ENCODE peak calls at places on chromosome 13, in six cellular contexts. One of them, this sample, is unnamed.

GRCh38 chr13:95641961-95642621 is 2.4 kb downstream of the DZIP1 start:
- DNase-seq in H9: peak; percentile 76
- DNase-seq in neuronal stem cell: peak; percentile 6
- DNase-seq in IMR-90: peak; percentile 43
- DNase-seq in H1: no peak
- DNase-seq in mesenchymal stem cell: peak; percentile 59
- DNase-seq in this sample: peak; percentile 14

GRCh38 chr13:50116430-50116973 is 101.3 kb downstream of the KCNRG start:
- DNase-seq in neuronal stem cell: no peak
- DNase-seq in mesenchymal stem cell: no peak
- DNase-seq in H1: no peak
- DNase-seq in H9: no peak
- DNase-seq in IMR-90: peak; percentile 19
- DNase-seq in this sample: peak; percentile 6

GRCh38 chr13:112444001-112444311 is 67.8 kb downstream of the SPACA7 start:
- DNase-seq in H1: peak; percentile 64
- DNase-seq in H9: peak; percentile 90
- DNase-seq in IMR-90: peak; percentile 42
- DNase-seq in mesenchymal stem cell: peak; percentile 26
- DNase-seq in neuronal stem cell: peak; percentile 79
- DNase-seq in this sample: peak; percentile 76

GRCh38 chr13:108572782-108573211 is 56.6 kb upstream of the MYO16 start:
- DNase-seq in H1: no peak
- DNase-seq in neuronal stem cell: no peak
- DNase-seq in H9: no peak
- DNase-seq in mesenchymal stem cell: no peak
- DNase-seq in IMR-90: no peak
- DNase-seq in this sample: no peak

GRCh38 chr13:26557051-26557392 is 461 bp upstream of the WASF3 start:
- DNase-seq in neuronal stem cell: no peak
- DNase-seq in H9: no peak
- DNase-seq in H1: no peak
- DNase-seq in IMR-90: no peak
- DNase-seq in mesenchymal stem cell: no peak
- DNase-seq in this sample: no peak

GRCh38 chr13:105087941-105088340 is 1447.5 kb downstream of the EFNB2 start:
- DNase-seq in mesenchymal stem cell: no peak
- DNase-seq in H1: peak; percentile 19
- DNase-seq in neuronal stem cell: no peak
- DNase-seq in IMR-90: no peak
- DNase-seq in H9: no peak
- DNase-seq in this sample: peak; percentile 0

GRCh38 chr13:46934749-46935148 is 37.9 kb upstream of the HTR2A start:
- DNase-seq in H9: no peak
- DNase-seq in mesenchymal stem cell: no peak
- DNase-seq in IMR-90: no peak
- DNase-seq in H1: no peak
- DNase-seq in neuronal stem cell: no peak
- DNase-seq in this sample: no peak

GRCh38 chr13:112891477-112892401 is 77.3 kb upstream of the MCF2L start:
- DNase-seq in mesenchymal stem cell: no peak
- DNase-seq in neuronal stem cell: peak; percentile 76
- DNase-seq in H1: no peak
- DNase-seq in H9: peak; percentile 63
- DNase-seq in IMR-90: no peak
- DNase-seq in this sample: no peak

GRCh38 chr13:50156140-50156539 is 140.9 kb downstream of the KCNRG start:
- DNase-seq in neuronal stem cell: no peak
- DNase-seq in H9: no peak
- DNase-seq in H1: no peak
- DNase-seq in mesenchymal stem cell: peak; percentile 84
- DNase-seq in IMR-90: peak; percentile 78
- DNase-seq in this sample: peak; percentile 49

GRCh38 chr13:75180805-75181455 is 301.0 kb downstream of the TBC1D4 start:
- DNase-seq in H1: no peak
- DNase-seq in H9: no peak
- DNase-seq in mesenchymal stem cell: peak; percentile 18
- DNase-seq in IMR-90: peak; percentile 50
- DNase-seq in neuronal stem cell: no peak
- DNase-seq in this sample: peak; percentile 33

GRCh38 chr13:75178436-75178835 is 303.5 kb downstream of the TBC1D4 start:
- DNase-seq in H9: no peak
- DNase-seq in IMR-90: no peak
- DNase-seq in mesenchymal stem cell: no peak
- DNase-seq in H1: no peak
- DNase-seq in neuronal stem cell: no peak
- DNase-seq in this sample: no peak

GRCh38 chr13:75186384-75186783 is 295.6 kb downstream of the TBC1D4 start:
- DNase-seq in H9: no peak
- DNase-seq in mesenchymal stem cell: peak; percentile 12
- DNase-seq in IMR-90: no peak
- DNase-seq in neuronal stem cell: no peak
- DNase-seq in H1: no peak
- DNase-seq in this sample: no peak

GRCh38 chr13:75181906-75182305 is 300.1 kb downstream of the TBC1D4 start:
- DNase-seq in H1: no peak
- DNase-seq in mesenchymal stem cell: peak; percentile 12
- DNase-seq in H9: no peak
- DNase-seq in IMR-90: peak; percentile 76
- DNase-seq in neuronal stem cell: no peak
- DNase-seq in this sample: peak; percentile 65
- H3K14ac ChIP-seq in H1: no peak overlapping the region
- H3K14ac ChIP-seq in mesenchymal stem cell: no peak overlapping the region
- H3K14ac ChIP-seq in H9: no peak overlapping the region
- H3K14ac ChIP-seq in IMR-90: no peak overlapping the region
- H3K14ac ChIP-seq in neuronal stem cell: no peak overlapping the region
- H3K14ac ChIP-seq in this sample: no peak overlapping the region

DNA sequence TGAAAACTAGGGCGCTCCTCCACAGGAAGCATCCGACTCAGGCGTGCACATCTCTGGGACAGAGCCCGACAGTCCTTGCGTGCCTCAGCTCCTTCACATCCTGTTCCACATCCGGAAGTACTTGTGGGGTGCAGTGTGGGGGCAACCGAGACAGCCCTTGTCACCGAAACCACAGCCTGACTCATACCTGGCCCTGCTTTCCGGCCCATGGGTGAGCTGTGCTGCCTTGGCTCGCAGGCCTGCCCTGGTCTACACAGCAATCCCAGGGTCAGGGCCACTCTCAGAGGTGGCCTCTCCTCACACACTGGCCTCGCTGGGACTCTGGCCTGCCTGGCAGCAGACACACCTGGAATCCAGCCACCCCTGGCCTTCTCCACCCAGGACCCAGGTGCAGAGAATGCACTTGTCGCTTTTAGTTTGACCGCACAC is 100.4 kb downstream of the STK24 start:
- DNase-seq in mesenchymal stem cell: peak; percentile 98
- DNase-seq in IMR-90: peak; percentile 92
- DNase-seq in neuronal stem cell: no peak
- DNase-seq in H9: peak; percentile 77
- DNase-seq in H1: no peak
- DNase-seq in this sample: peak; percentile 13
- H2BK5ac ChIP-seq in mesenchymal stem cell: no peak overlapping the region
- H2BK5ac ChIP-seq in IMR-90: peak overlapping the region; percentile 77
- H2BK5ac ChIP-seq in neuronal stem cell: no peak overlapping the region
- H2BK5ac ChIP-seq in H9: no peak overlapping the region
- H2BK5ac ChIP-seq in H1: peak overlapping the region; percentile 69
- H2BK5ac ChIP-seq in this sample: peak overlapping the region; percentile 21

DNA sequence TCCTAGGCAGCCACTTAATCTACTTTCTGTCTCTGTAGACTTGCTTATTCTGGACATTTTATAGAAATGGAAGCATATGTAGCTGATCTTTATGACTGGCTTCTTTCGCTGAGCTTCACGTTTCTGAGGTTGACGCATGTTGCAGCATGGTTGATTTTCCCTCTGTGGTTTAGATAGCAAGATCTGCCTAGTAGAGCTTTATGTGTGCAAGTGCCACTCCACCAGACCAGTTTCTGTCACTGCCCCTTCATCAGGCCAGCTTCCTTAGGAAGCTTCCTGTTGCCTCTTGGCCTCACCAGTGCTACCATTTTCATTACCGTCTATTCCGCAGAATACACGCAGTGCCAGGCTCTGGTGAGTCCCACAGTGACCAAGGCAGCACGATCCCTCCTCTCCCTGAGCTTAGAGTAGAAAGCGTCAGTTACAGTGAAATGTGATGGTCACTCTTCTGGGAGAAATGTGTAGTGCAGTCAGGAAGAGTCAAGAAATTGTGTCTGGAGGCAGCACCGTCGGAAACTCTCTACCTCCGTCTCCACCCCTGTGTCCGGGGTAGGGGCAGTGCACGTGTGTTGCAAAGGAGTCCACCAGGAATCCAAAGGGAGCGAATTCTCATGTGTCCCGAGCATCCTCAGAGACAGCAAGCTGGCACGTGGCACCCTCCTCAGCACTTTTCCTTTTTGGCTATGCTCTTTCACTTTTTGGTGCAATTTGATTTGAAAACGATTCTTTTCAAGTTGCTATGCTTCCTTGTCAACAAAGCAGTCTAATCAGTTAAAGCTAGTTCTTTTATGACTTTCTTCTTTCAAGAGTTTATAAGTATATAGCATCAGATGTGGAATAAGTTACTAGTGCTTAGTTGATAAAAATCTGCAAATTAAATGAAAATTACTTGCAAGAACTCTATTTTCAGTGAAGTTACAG is 45.4 kb upstream of the GPR183 start:
- DNase-seq in H1: no peak
- DNase-seq in IMR-90: no peak
- DNase-seq in H9: no peak
- DNase-seq in mesenchymal stem cell: no peak
- DNase-seq in neuronal stem cell: no peak
- DNase-seq in this sample: peak; percentile 8
- H3K14ac ChIP-seq in H1: no peak overlapping the region
- H3K14ac ChIP-seq in IMR-90: no peak overlapping the region
- H3K14ac ChIP-seq in H9: no peak overlapping the region
- H3K14ac ChIP-seq in mesenchymal stem cell: no peak overlapping the region
- H3K14ac ChIP-seq in neuronal stem cell: no peak overlapping the region
- H3K14ac ChIP-seq in this sample: no peak overlapping the region

GRCh38 chr13:48588120-48588519 is 55.2 kb upstream of the RCBTB2 start:
- DNase-seq in neuronal stem cell: no peak
- DNase-seq in H1: no peak
- DNase-seq in IMR-90: no peak
- DNase-seq in mesenchymal stem cell: no peak
- DNase-seq in H9: no peak
- DNase-seq in this sample: no peak

GRCh38 chr13:48583859-48584311 is 51.0 kb upstream of the RCBTB2 start:
- DNase-seq in H1: no peak
- DNase-seq in IMR-90: no peak
- DNase-seq in neuronal stem cell: no peak
- DNase-seq in mesenchymal stem cell: no peak
- DNase-seq in H9: no peak
- DNase-seq in this sample: no peak

GRCh38 chr13:48585456-48585840 is 52.6 kb upstream of the RCBTB2 start:
- DNase-seq in H9: no peak
- DNase-seq in mesenchymal stem cell: no peak
- DNase-seq in IMR-90: no peak
- DNase-seq in H1: no peak
- DNase-seq in neuronal stem cell: peak; percentile 43
- DNase-seq in this sample: peak; percentile 63

GRCh38 chr13:48590141-48590863 is 57.4 kb upstream of the RCBTB2 start:
- DNase-seq in mesenchymal stem cell: no peak
- DNase-seq in IMR-90: no peak
- DNase-seq in H1: no peak
- DNase-seq in H9: no peak
- DNase-seq in neuronal stem cell: no peak
- DNase-seq in this sample: peak; percentile 90

GRCh38 chr13:48586591-48587103 is 53.8 kb upstream of the RCBTB2 start:
- DNase-seq in H1: no peak
- DNase-seq in mesenchymal stem cell: no peak
- DNase-seq in H9: no peak
- DNase-seq in neuronal stem cell: no peak
- DNase-seq in IMR-90: peak; percentile 11
- DNase-seq in this sample: no peak
- H2BK5ac ChIP-seq in H1: no peak overlapping the region
- H2BK5ac ChIP-seq in mesenchymal stem cell: no peak overlapping the region
- H2BK5ac ChIP-seq in H9: no peak overlapping the region
- H2BK5ac ChIP-seq in neuronal stem cell: peak overlapping the region; percentile 49
- H2BK5ac ChIP-seq in IMR-90: no peak overlapping the region
- H2BK5ac ChIP-seq in this sample: no peak overlapping the region

GRCh38 chr13:78372581-78372980 is 230.8 kb downstream of the POU4F1 start:
- DNase-seq in IMR-90: no peak
- DNase-seq in H9: no peak
- DNase-seq in H1: no peak
- DNase-seq in mesenchymal stem cell: peak; percentile 4
- DNase-seq in neuronal stem cell: no peak
- DNase-seq in this sample: no peak
- H3K14ac ChIP-seq in IMR-90: no peak overlapping the region
- H3K14ac ChIP-seq in H9: no peak overlapping the region
- H3K14ac ChIP-seq in H1: no peak overlapping the region
- H3K14ac ChIP-seq in mesenchymal stem cell: no peak overlapping the region
- H3K14ac ChIP-seq in neuronal stem cell: no peak overlapping the region
- H3K14ac ChIP-seq in this sample: no peak overlapping the region

DNA sequence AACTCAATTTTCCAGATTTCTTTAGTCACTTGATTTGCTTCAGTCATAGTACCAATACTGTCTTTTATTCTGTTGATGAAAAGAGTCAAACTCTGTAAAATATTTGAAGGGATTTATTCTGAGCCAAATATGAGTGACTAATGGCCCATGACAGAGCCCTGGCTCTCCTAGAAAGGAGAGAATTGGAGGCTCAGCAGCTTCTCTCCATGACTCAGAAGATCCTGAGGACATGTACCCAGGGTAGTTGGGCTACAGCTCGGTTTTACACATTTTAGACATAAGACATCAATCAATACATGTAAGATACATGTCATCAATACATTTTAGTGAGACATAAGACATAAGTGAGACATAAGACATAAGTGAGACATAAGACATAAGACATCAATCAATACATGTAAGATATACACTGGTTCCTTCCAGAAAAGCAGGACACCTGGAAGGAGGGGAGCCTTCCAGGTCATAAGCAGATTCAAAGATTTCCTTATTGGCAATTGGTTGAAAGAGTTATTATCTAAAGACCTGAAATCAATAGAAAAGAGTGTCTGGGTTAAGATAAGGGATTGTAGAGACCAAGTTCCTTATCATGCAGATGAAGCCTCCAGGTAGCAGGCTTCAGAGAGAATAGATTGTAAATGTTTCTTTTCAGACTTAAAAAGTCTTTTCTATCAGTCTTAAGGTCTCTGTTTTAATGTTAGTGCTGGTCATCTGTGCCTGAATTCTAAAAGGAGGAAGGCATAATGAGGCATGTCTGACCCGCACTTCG is 179.8 kb upstream of the RFC3 start:
- DNase-seq in H1: no peak
- DNase-seq in neuronal stem cell: no peak
- DNase-seq in IMR-90: peak; percentile 49
- DNase-seq in H9: no peak
- DNase-seq in mesenchymal stem cell: peak; percentile 37
- DNase-seq in this sample: peak; percentile 32
- H2BK5ac ChIP-seq in H1: no peak overlapping the region
- H2BK5ac ChIP-seq in neuronal stem cell: no peak overlapping the region
- H2BK5ac ChIP-seq in IMR-90: peak overlapping the region; percentile 62
- H2BK5ac ChIP-seq in H9: no peak overlapping the region
- H2BK5ac ChIP-seq in mesenchymal stem cell: no peak overlapping the region
- H2BK5ac ChIP-seq in this sample: no peak overlapping the region

DNA sequence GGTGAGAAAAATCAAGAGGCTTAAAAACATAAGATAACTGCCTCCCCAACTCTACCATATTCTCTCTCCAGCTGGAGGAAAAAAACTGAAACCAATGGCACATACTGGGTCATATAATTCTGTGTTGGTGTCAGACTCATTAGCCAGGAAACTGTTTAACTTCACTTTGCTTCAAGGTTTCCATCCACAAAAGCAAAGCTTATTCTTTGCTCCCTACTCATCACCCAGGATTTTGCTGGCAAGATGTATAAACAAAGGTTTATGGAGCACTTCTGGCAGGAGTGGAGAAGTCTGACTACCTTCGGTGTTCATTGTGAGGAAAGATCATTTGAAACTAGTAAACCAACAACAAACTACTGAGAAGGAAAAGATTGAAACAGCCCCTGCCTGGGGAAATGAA is 197.5 kb upstream of the SERP2 start:
- DNase-seq in mesenchymal stem cell: no peak
- DNase-seq in H1: no peak
- DNase-seq in IMR-90: peak; percentile 41
- DNase-seq in neuronal stem cell: no peak
- DNase-seq in H9: no peak
- DNase-seq in this sample: no peak
- H3K14ac ChIP-seq in mesenchymal stem cell: no peak overlapping the region
- H3K14ac ChIP-seq in H1: no peak overlapping the region
- H3K14ac ChIP-seq in IMR-90: no peak overlapping the region
- H3K14ac ChIP-seq in neuronal stem cell: no peak overlapping the region
- H3K14ac ChIP-seq in H9: no peak overlapping the region
- H3K14ac ChIP-seq in this sample: no peak overlapping the region

This sample was measured in trophoblast cell.